ENCODE peak calls at places on chromosomes 6 and 20, in nine cellular contexts. One of them, this sample, is unnamed.

GRCh38 chr6:75266716-75267291 is 17.8 kb downstream of the TMEM30A start:
- DNase-seq in mesenchymal stem cell: peak; percentile 70
- DNase-seq in choroid plexus epithelial cell: peak; percentile 82
- DNase-seq in A549: peak; percentile 32
- DNase-seq in transverse colon: no peak
- DNase-seq in GM23338: peak; percentile 71
- DNase-seq in endodermal cell: no peak
- DNase-seq in AG09309: peak; percentile 33
- DNase-seq in AG04450: no peak
- DNase-seq in this sample: peak; percentile 68

GRCh38 chr6:11358904-11359840 is 126.7 kb upstream of the NEDD9 start:
- DNase-seq in choroid plexus epithelial cell: peak; percentile 67
- DNase-seq in endodermal cell: peak; percentile 10
- DNase-seq in mesenchymal stem cell: peak; percentile 53
- DNase-seq in transverse colon: no peak
- DNase-seq in AG04450: no peak
- DNase-seq in A549: no peak
- DNase-seq in GM23338: no peak
- DNase-seq in AG09309: no peak
- DNase-seq in this sample: no peak

GRCh38 chr20:56440346-56441007 is 27.9 kb upstream of the RTF2 start:
- DNase-seq in AG04450: no peak
- DNase-seq in A549: no peak
- DNase-seq in AG09309: no peak
- DNase-seq in transverse colon: peak; percentile 18
- DNase-seq in choroid plexus epithelial cell: peak; percentile 50
- DNase-seq in GM23338: no peak
- DNase-seq in endodermal cell: no peak
- DNase-seq in mesenchymal stem cell: peak; percentile 37
- DNase-seq in this sample: no peak

GRCh38 chr6:4358414-4359107 is 223.2 kb upstream of the ECI2 start:
- DNase-seq in choroid plexus epithelial cell: peak; percentile 93
- DNase-seq in endodermal cell: peak; percentile 90
- DNase-seq in GM23338: peak; percentile 59
- DNase-seq in transverse colon: peak; percentile 88
- DNase-seq in mesenchymal stem cell: peak; percentile 99
- DNase-seq in AG09309: peak; percentile 99
- DNase-seq in A549: peak; percentile 90
- DNase-seq in AG04450: peak; percentile 95
- DNase-seq in this sample: peak; percentile 4

GRCh38 chr6:169251371-169251802 is 2.3 kb downstream of the THBS2 start:
- DNase-seq in mesenchymal stem cell: no peak
- DNase-seq in choroid plexus epithelial cell: no peak
- DNase-seq in transverse colon: no peak
- DNase-seq in endodermal cell: peak; percentile 59
- DNase-seq in AG09309: no peak
- DNase-seq in GM23338: peak; percentile 66
- DNase-seq in A549: no peak
- DNase-seq in AG04450: no peak
- DNase-seq in this sample: no peak

GRCh38 chr6:118509009-118509617 is 39.0 kb upstream of the PLN start:
- DNase-seq in AG09309: no peak
- DNase-seq in A549: peak; percentile 2
- DNase-seq in mesenchymal stem cell: peak; percentile 37
- DNase-seq in GM23338: peak; percentile 52
- DNase-seq in transverse colon: no peak
- DNase-seq in endodermal cell: peak; percentile 49
- DNase-seq in AG04450: peak; percentile 4
- DNase-seq in choroid plexus epithelial cell: peak; percentile 76
- DNase-seq in this sample: no peak

GRCh38 chr6:30397697-30398096 is 52.7 kb downstream of the RPP21 start:
- DNase-seq in mesenchymal stem cell: no peak
- DNase-seq in A549: no peak
- DNase-seq in GM23338: peak; percentile 44
- DNase-seq in choroid plexus epithelial cell: no peak
- DNase-seq in AG09309: no peak
- DNase-seq in transverse colon: no peak
- DNase-seq in AG04450: no peak
- DNase-seq in endodermal cell: peak; percentile 69
- DNase-seq in this sample: no peak

GRCh38 chr20:7269452-7269851 is 502.0 kb downstream of the BMP2 start:
- DNase-seq in transverse colon: no peak
- DNase-seq in A549: no peak
- DNase-seq in mesenchymal stem cell: no peak
- DNase-seq in GM23338: no peak
- DNase-seq in choroid plexus epithelial cell: no peak
- DNase-seq in endodermal cell: no peak
- DNase-seq in AG09309: no peak
- DNase-seq in AG04450: no peak
- DNase-seq in this sample: no peak

GRCh38 chr20:61626412-61626811 is 374.4 kb downstream of the CDH4 start:
- DNase-seq in AG04450: no peak
- DNase-seq in AG09309: no peak
- DNase-seq in choroid plexus epithelial cell: no peak
- DNase-seq in endodermal cell: no peak
- DNase-seq in GM23338: no peak
- DNase-seq in transverse colon: no peak
- DNase-seq in A549: no peak
- DNase-seq in mesenchymal stem cell: no peak
- DNase-seq in this sample: no peak
- H3K4me3 ChIP-seq in AG04450: no peak overlapping the region
- H3K4me3 ChIP-seq in AG09309: no peak overlapping the region
- H3K4me3 ChIP-seq in choroid plexus epithelial cell: no peak overlapping the region
- H3K4me3 ChIP-seq in endodermal cell: no peak overlapping the region
- H3K4me3 ChIP-seq in GM23338: no peak overlapping the region
- H3K4me3 ChIP-seq in transverse colon: no peak overlapping the region
- H3K4me3 ChIP-seq in A549: no peak overlapping the region
- H3K4me3 ChIP-seq in mesenchymal stem cell: no peak overlapping the region
- H3K4me3 ChIP-seq in this sample: no peak overlapping the region

GRCh38 chr20:62118113-62119043 is 3.9 kb upstream of the LSM14B start:
- DNase-seq in A549: no peak
- DNase-seq in endodermal cell: no peak
- DNase-seq in GM23338: no peak
- DNase-seq in mesenchymal stem cell: no peak
- DNase-seq in transverse colon: no peak
- DNase-seq in AG09309: no peak
- DNase-seq in AG04450: no peak
- DNase-seq in choroid plexus epithelial cell: no peak
- DNase-seq in this sample: no peak

GRCh38 chr20:62120365-62120762 is 1.9 kb upstream of the LSM14B start:
- DNase-seq in mesenchymal stem cell: no peak
- DNase-seq in GM23338: no peak
- DNase-seq in A549: no peak
- DNase-seq in choroid plexus epithelial cell: no peak
- DNase-seq in endodermal cell: no peak
- DNase-seq in transverse colon: no peak
- DNase-seq in AG04450: no peak
- DNase-seq in AG09309: no peak
- DNase-seq in this sample: no peak

GRCh38 chr20:62119101-62119500 is 3.2 kb upstream of the LSM14B start:
- DNase-seq in mesenchymal stem cell: no peak
- DNase-seq in choroid plexus epithelial cell: no peak
- DNase-seq in A549: no peak
- DNase-seq in endodermal cell: no peak
- DNase-seq in AG04450: no peak
- DNase-seq in GM23338: no peak
- DNase-seq in AG09309: no peak
- DNase-seq in transverse colon: no peak
- DNase-seq in this sample: no peak

GRCh38 chr20:62120990-62121775 is 1.1 kb upstream of the LSM14B start:
- DNase-seq in AG04450: no peak
- DNase-seq in GM23338: peak; percentile 31
- DNase-seq in A549: peak; percentile 56
- DNase-seq in mesenchymal stem cell: peak; percentile 77
- DNase-seq in transverse colon: peak; percentile 66
- DNase-seq in endodermal cell: no peak
- DNase-seq in AG09309: peak; percentile 25
- DNase-seq in choroid plexus epithelial cell: peak; percentile 72
- DNase-seq in this sample: no peak

DNA sequence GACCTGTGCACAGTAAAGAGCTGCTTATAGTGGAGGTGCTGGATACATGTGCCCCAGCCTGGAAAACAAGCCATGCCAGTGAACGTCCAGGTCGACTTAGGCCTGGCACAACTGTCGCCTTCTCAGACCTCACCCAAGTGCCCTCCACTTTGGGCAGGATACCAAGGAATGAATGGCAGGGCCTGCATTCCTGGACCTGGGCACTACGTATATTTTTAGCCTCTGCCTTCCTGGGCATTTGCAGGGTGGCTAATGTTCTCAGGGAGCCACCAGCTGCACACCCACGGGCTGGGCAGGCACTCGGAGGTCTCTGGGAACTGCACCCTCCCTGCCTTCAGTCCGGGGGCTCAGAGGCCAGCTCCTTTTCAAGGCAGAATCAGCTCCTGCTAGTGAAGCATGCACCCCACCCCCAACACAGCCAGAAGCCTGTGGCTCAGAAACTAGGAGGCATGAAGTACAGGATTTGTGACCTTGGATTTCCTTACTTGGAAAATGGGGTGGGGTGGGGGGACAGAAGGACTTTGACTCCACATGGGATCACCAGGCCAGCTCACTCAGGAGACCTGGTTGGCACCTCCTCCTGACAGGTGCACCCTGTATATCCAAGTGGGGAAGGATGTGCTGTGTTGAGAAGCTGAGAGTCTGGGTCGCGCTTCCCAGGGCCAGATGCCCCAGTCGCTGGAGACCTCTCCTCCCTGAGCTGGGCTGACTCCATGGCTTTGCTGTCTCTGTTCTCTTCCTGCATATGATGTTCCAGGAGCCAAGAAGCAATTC is 2.5 kb upstream of the LSM14B start:
- DNase-seq in transverse colon: peak; percentile 55
- DNase-seq in AG09309: no peak
- DNase-seq in A549: no peak
- DNase-seq in choroid plexus epithelial cell: no peak
- DNase-seq in endodermal cell: no peak
- DNase-seq in AG04450: no peak
- DNase-seq in mesenchymal stem cell: no peak
- DNase-seq in GM23338: no peak
- DNase-seq in this sample: no peak
- H3K4me3 ChIP-seq in transverse colon: no peak overlapping the region
- H3K4me3 ChIP-seq in AG09309: no peak overlapping the region
- H3K4me3 ChIP-seq in A549: no peak overlapping the region
- H3K4me3 ChIP-seq in choroid plexus epithelial cell: no peak overlapping the region
- H3K4me3 ChIP-seq in endodermal cell: no peak overlapping the region
- H3K4me3 ChIP-seq in AG04450: no peak overlapping the region
- H3K4me3 ChIP-seq in mesenchymal stem cell: no peak overlapping the region
- H3K4me3 ChIP-seq in GM23338: no peak overlapping the region
- H3K4me3 ChIP-seq in this sample: no peak overlapping the region

DNA sequence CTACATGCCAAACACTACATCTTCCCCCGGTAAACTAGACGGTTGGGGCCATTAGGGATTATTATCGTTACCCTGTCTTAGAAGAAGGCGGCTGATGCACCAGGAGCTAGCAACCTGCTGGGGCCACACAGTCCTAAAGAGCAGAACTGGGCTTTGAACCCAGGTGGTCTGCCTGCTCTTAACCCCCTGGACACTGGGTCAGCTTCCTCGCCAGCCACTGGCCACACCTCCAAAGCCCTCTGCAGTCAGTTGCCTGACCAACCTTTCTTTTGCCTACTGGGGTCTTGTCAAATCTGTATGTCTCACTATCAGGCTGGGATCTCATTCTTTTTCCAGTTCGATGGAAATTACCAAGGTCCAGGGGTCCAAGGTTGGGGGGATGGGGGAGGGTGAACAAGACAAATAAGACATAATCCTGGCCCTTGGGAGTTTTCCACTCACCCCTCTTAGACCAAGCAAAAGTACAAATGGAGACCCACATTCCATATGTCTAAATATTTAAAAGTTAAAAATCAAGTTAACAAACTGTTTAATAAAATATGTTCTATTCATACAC is 34.0 kb upstream of the FOXP4 start:
- DNase-seq in endodermal cell: no peak
- DNase-seq in A549: no peak
- DNase-seq in AG09309: no peak
- DNase-seq in AG04450: no peak
- DNase-seq in GM23338: no peak
- DNase-seq in choroid plexus epithelial cell: no peak
- DNase-seq in transverse colon: no peak
- DNase-seq in mesenchymal stem cell: no peak
- DNase-seq in this sample: no peak
- H3K4me3 ChIP-seq in endodermal cell: no peak overlapping the region
- H3K4me3 ChIP-seq in A549: no peak overlapping the region
- H3K4me3 ChIP-seq in AG09309: no peak overlapping the region
- H3K4me3 ChIP-seq in AG04450: no peak overlapping the region
- H3K4me3 ChIP-seq in GM23338: no peak overlapping the region
- H3K4me3 ChIP-seq in choroid plexus epithelial cell: no peak overlapping the region
- H3K4me3 ChIP-seq in transverse colon: no peak overlapping the region
- H3K4me3 ChIP-seq in mesenchymal stem cell: no peak overlapping the region
- H3K4me3 ChIP-seq in this sample: no peak overlapping the region

GRCh38 chr20:35447082-35447789 is 8.2 kb upstream of the CEP250 start:
- DNase-seq in AG04450: no peak
- DNase-seq in GM23338: peak; percentile 88
- DNase-seq in transverse colon: peak; percentile 93
- DNase-seq in choroid plexus epithelial cell: peak; percentile 86
- DNase-seq in mesenchymal stem cell: peak; percentile 80
- DNase-seq in A549: peak; percentile 77
- DNase-seq in AG09309: no peak
- DNase-seq in endodermal cell: peak; percentile 97
- DNase-seq in this sample: peak; percentile 96

GRCh38 chr20:35443003-35443402 is 5.0 kb upstream of the GDF5 start:
- DNase-seq in mesenchymal stem cell: peak; percentile 29
- DNase-seq in AG09309: peak; percentile 55
- DNase-seq in choroid plexus epithelial cell: peak; percentile 61
- DNase-seq in AG04450: no peak
- DNase-seq in transverse colon: no peak
- DNase-seq in A549: no peak
- DNase-seq in endodermal cell: no peak
- DNase-seq in GM23338: no peak
- DNase-seq in this sample: no peak

GRCh38 chr20:35444226-35444625 is 6.2 kb upstream of the GDF5 start:
- DNase-seq in transverse colon: no peak
- DNase-seq in GM23338: no peak
- DNase-seq in A549: no peak
- DNase-seq in endodermal cell: no peak
- DNase-seq in AG04450: no peak
- DNase-seq in AG09309: no peak
- DNase-seq in choroid plexus epithelial cell: no peak
- DNase-seq in mesenchymal stem cell: no peak
- DNase-seq in this sample: no peak

GRCh38 chr20:35448788-35449373 is 6.5 kb upstream of the CEP250 start:
- DNase-seq in choroid plexus epithelial cell: no peak
- DNase-seq in mesenchymal stem cell: no peak
- DNase-seq in AG09309: no peak
- DNase-seq in endodermal cell: no peak
- DNase-seq in AG04450: no peak
- DNase-seq in transverse colon: no peak
- DNase-seq in A549: no peak
- DNase-seq in GM23338: no peak
- DNase-seq in this sample: no peak

DNA sequence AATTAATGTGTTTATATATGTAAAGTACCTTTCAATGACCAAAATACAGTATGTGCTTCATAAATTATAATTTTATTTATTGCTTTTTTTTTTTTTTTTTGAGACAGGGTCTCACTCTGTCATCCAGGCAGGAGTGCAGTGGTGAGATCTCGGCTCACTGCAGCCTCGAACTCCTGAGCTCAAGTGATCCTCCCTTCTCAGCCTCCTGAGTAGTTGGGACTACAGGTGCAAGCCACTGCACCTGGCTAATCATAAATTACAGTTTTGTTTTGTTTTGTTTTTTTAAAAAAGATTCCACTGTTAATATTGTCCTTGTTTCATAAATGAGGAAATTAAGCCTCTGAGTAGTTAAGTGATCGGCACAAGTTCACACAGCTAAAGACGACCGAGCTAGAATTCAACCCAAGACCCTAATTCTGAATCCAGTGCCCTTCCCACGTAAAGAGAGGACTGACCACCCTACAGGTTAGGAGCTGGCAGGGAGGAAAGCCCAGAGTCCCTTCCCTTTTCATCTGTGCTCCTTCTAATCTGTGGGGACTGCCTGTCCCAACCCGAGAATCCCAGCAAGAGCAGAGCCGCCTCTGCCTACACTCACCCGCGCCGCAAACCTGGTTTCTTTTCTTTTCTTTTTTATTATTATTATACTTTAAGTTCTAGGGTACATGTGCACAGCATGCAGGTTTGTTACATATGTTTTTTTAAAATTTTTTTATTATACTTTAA is 8.5 kb upstream of the GDF5 start:
- DNase-seq in mesenchymal stem cell: peak; percentile 15
- DNase-seq in AG09309: no peak
- DNase-seq in GM23338: peak; percentile 47
- DNase-seq in transverse colon: no peak
- DNase-seq in A549: no peak
- DNase-seq in AG04450: no peak
- DNase-seq in endodermal cell: peak; percentile 54
- DNase-seq in choroid plexus epithelial cell: no peak
- DNase-seq in this sample: no peak
- H3K4me3 ChIP-seq in mesenchymal stem cell: peak overlapping the region; percentile 66
- H3K4me3 ChIP-seq in AG09309: no peak overlapping the region
- H3K4me3 ChIP-seq in GM23338: peak overlapping the region; percentile 51
- H3K4me3 ChIP-seq in transverse colon: peak overlapping the region; percentile 34
- H3K4me3 ChIP-seq in A549: peak overlapping the region; percentile 38
- H3K4me3 ChIP-seq in AG04450: no peak overlapping the region
- H3K4me3 ChIP-seq in endodermal cell: no peak overlapping the region
- H3K4me3 ChIP-seq in choroid plexus epithelial cell: no peak overlapping the region
- H3K4me3 ChIP-seq in this sample: peak overlapping the region; percentile 7